ENCODE peak calls at places on chromosome 9, in seven cellular contexts. Y is H1, U is IMR-90, E is sigmoid colon, I is heart left ventricle, D is body of pancreas, J is uterus. B is an unnamed sample.

GRCh38 chr9:136624184-136624951 is 38.3 kb upstream of the EGFL7 start:
- DNase-seq in Y (no peak), D (no peak), J (no peak), U (no peak), I (peak; percentile 63), E (no peak), B (no peak)

GRCh38 chr9:22307013-22307711 is 139.5 kb upstream of the DMRTA1 start:
- DNase-seq in Y (no peak), J (no peak), I (no peak), D (peak; percentile 44), E (no peak), U (peak; percentile 55), B (no peak)

GRCh38 chr9:126126807-126127206 is 199.8 kb upstream of the MVB12B start:
- DNase-seq in U (no peak), D (no peak), Y (no peak), E (no peak), I (no peak), J (no peak), B (no peak)

GRCh38 chr9:133182151-133182550 is 18.4 kb upstream of the GBGT1 start:
- DNase-seq in Y (no peak), I (no peak), E (peak; percentile 29), U (no peak), D (no peak), J (no peak), B (no peak)

GRCh38 chr9:110728058-110728457 is 59.5 kb downstream of the MUSK start:
- DNase-seq in D (no peak), Y (no peak), U (no peak), I (no peak), J (no peak), E (no peak), B (no peak)

GRCh38 chr9:87604886-87605588 is 107.4 kb downstream of the DAPK1 start:
- DNase-seq in U (no peak), J (no peak), E (no peak), Y (no peak), D (no peak), I (no peak), B (no peak)

GRCh38 chr9:93860694-93861658 is 94.2 kb downstream of the BARX1 start:
- DNase-seq in Y (no peak), E (no peak), J (no peak), U (no peak), D (no peak), I (no peak), B (no peak)

GRCh38 chr9:124350485-124351263 is 64.6 kb downstream of the PSMB7 start:
- DNase-seq in D (no peak), I (peak; percentile 27), J (no peak), Y (no peak), E (peak; percentile 49), U (no peak), B (peak; percentile 30)

GRCh38 chr9:98210435-98210834 is 18.0 kb upstream of the CORO2A start:
- DNase-seq in Y (no peak), D (no peak), U (no peak), I (no peak), E (no peak), J (no peak), B (no peak)

GRCh38 chr9:88741335-88741734 is 206.4 kb downstream of the NXNL2 start:
- DNase-seq in D (no peak), Y (no peak), U (no peak), E (no peak), J (no peak), I (no peak), B (no peak)

GRCh38 chr9:1434082-1434481 is 383.9 kb downstream of the DMRT2 start:
- DNase-seq in E (no peak), Y (no peak), J (no peak), U (no peak), D (no peak), I (no peak), B (no peak)

GRCh38 chr9:120109242-120109641 is 470.7 kb downstream of the CDK5RAP2 start:
- DNase-seq in I (no peak), D (no peak), U (no peak), Y (peak; percentile 50), E (no peak), J (no peak), B (no peak)

GRCh38 chr9:94563548-94563947 is 8.7 kb downstream of the PCAT7 start:
- DNase-seq in I (no peak), U (no peak), E (no peak), Y (no peak), D (no peak), J (no peak), B (no peak)

GRCh38 chr9:18504707-18505106 is 30.8 kb downstream of the ADAMTSL1 start:
- DNase-seq in I (no peak), D (no peak), J (no peak), U (no peak), E (no peak), Y (peak; percentile 27), B (no peak)

GRCh38 chr9:13358128-13358527 is 78.6 kb upstream of the MPDZ start:
- DNase-seq in I (no peak), J (no peak), U (peak; percentile 92), D (no peak), Y (no peak), E (no peak), B (no peak)

GRCh38 chr9:19830796-19831195 is 42.0 kb upstream of the SLC24A2 start:
- DNase-seq in J (no peak), U (no peak), D (no peak), Y (no peak), E (no peak), I (no peak), B (no peak)
- H3K27ac ChIP-seq in J (no peak overlapping the region), U (no peak overlapping the region), D (no peak overlapping the region), Y (no peak overlapping the region), E (no peak overlapping the region), I (no peak overlapping the region), B (no peak overlapping the region)

GRCh38 chr9:128118472-128118857 is 9.1 kb downstream of the PTGES2 start:
- DNase-seq in D (peak; percentile 2), U (no peak), J (peak; percentile 4), E (peak; percentile 30), I (no peak), Y (no peak), B (no peak)

GRCh38 chr9:128117613-128118471 is 9.7 kb downstream of the PTGES2 start:
- DNase-seq in I (peak; percentile 97), E (peak; percentile 96), U (peak; percentile 80), Y (peak; percentile 91), D (peak; percentile 96), J (peak; percentile 94), B (peak; percentile 98)

GRCh38 chr9:128120741-128121465 is 6.6 kb downstream of the PTGES2 start:
- DNase-seq in I (peak; percentile 50), U (no peak), Y (no peak), E (peak; percentile 46), J (no peak), D (no peak), B (peak; percentile 34)

GRCh38 chr9:128120061-128120740 is 7.3 kb downstream of the PTGES2 start:
- DNase-seq in I (peak; percentile 52), D (peak; percentile 13), U (no peak), E (peak; percentile 64), J (no peak), Y (no peak), B (peak; percentile 24)

DNA sequence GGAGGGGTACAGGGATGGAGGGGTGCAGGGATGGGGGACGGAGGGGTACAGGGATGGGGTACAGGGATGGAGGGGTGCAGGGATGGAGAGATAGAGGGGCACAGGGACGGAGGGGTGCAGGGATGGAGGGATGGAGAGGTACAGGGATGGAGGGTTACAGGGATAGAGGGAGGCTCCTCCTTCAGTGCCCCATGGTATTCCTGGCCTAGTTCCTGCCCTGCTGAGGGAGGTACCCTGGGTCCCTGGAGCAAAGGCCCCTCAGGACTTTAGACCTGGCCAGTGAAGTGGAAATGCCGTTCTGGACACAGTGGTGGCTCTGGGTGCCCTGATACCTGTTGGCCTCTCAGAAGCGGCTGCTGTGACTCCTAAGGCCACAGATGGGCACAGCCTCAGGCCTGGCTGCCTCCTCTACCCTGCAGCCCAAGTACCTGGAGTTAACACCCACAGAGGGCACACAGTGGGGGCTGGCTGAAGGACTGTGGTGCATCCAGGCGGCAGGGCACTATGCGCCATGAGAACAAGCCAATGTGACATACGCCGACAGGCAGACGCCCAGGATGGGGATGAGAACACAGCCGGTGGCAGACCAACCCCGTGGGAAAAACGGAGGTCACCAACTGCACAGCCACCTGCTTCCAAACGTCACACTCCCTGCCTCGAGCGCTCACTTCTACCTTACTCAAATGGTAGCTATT is 8.4 kb downstream of the PTGES2 start:
- DNase-seq in E (peak; percentile 53), I (peak; percentile 40), U (no peak), Y (no peak), D (peak; percentile 86), J (no peak), B (no peak)
- TF ChIP-seq POLR2A in E (no peak), I (no peak), U (no peak), Y (no peak), D (no peak), J (no peak), B (no peak)

DNA sequence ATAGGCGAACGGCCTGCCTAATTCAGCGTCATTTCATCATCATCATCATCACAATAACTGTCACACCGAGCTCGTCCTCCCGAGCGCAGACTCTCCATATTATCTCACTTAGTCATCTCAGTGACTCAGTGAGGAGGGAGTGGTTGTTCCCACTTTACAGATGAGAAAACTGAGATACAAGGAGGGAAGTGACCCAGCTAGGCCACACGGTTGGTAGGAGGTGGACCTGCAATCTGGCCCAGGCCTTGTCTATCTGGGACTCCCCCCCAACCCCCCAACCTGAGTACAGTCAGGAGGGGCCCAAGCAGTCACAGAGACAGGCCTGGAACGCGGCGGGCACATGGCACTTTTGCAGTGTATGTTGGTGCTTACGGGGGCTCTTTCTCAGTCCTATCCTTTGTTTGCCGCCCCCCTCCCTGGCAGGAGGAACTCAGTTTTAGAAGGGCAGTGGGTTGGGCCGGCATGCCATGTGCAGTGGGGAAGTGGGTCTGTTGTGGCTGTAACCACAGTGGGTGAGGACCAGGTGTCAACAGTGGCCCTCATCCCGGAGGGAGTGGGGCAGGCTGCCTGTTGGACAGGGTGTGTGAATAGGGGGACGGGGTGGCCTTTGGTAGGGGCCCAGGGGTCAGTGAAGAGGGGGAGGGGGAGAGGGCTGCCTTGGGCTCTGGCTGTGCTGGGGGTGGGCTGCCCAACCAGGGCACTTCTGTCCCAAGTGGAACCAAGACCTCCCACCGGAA is 1.7 kb upstream of the RXRA start:
- DNase-seq in U (peak; percentile 35), D (peak; percentile 10), Y (no peak), J (no peak), I (peak; percentile 61), E (peak; percentile 72), B (peak; percentile 40)
- H3K27ac ChIP-seq in U (peak overlapping the region; percentile 99), D (peak overlapping the region; percentile 55), Y (no peak overlapping the region), J (peak overlapping the region; percentile 94), I (no peak overlapping the region), E (peak overlapping the region; percentile 100), B (peak overlapping the region; percentile 98)

DNA sequence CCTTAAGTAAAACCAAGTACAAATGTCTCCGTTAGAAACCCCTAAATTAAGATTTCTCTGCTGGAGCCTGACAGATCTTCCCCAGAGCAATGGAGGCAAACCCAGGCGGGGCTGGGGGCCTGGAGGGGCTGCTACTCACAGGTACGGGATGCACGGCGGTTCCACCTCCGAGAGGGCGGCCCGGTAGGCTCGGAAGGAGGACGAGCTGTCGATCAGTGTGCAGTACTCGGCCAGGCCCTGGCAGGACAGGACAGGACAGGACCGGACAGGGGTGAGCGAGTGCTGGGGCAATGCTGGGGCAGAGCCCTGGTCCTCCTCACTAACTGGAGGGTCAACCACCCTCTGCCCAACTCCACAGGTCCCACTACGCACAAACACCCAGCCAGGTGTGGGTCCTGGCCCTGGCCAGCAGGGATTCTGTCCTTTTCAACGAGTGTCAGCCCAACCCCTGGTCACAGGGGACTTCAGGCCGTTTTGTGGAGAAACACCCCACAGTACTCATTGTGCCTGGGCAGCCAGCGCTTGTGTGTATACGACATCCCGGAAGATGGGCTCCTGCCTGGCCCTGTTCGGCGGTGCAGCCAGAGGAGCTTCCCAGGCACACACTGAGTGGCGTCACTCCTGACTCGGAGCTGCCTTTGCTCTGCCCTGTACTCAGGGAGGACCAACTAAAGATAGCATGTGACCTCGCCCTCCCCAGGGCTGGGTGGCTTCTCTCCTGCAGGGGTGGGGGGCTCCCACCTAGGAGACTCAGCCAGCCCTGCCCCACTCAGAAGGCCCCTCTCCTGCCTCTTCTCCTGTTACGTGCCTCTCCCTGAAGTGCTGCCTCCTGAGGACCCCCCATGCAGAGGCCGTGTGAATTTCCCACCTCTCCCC is 37.4 kb downstream of the PRRT1B start:
- DNase-seq in J (peak; percentile 11), E (no peak), Y (no peak), D (no peak), I (no peak), U (no peak), B (no peak)
- TF ChIP-seq POLR2A in J (no peak), E (no peak), Y (no peak), D (no peak), I (no peak), U (no peak), B (no peak)

B was measured in ovary.